ENCODE peak calls at places on chromosomes 1 and 21, in seven cellular contexts. R, F, Q, M, E, H and K are unnamed samples.

GRCh38 chr1:61518670-61519400 is 206.1 kb downstream of the TM2D1 start:
- DNase-seq in R (no peak), F (no peak), Q (no peak), M (no peak), E (no peak), H (no peak), K (no peak)

GRCh38 chr1:41533016-41533730 is 48.7 kb upstream of the EDN2 start:
- DNase-seq in R (no peak), F (no peak), Q (peak), M (peak), E (peak), H (no peak), K (no peak)

GRCh38 chr21:33412832-33413519 is 9.8 kb downstream of the IFNGR2 start:
- DNase-seq in R (no peak), F (no peak), Q (no peak), M (peak), E (peak), H (no peak), K (no peak)

GRCh38 chr1:40620586-40620985 is 44.9 kb downstream of the RIMS3 start:
- DNase-seq in R (no peak), F (no peak), Q (no peak), M (no peak), E (no peak), H (no peak), K (no peak)

GRCh38 chr1:201084171-201084766 is 28.0 kb downstream of the CACNA1S start:
- DNase-seq in R (no peak), F (no peak), Q (no peak), M (no peak), E (no peak), H (no peak), K (no peak)

GRCh38 chr1:119007343-119007671 is 19.2 kb upstream of the TBX15 start:
- DNase-seq in R (no peak), F (no peak), Q (no peak), M (no peak), E (no peak), H (no peak), K (no peak)

GRCh38 chr1:207004931-207005830 is 27.4 kb downstream of the C1orf116 start:
- DNase-seq in R (peak), F (peak), Q (peak), M (peak), E (peak), H (peak), K (no peak)

GRCh38 chr21:39258207-39258606 is 55.2 kb downstream of the BRWD1 start:
- DNase-seq in R (no peak), F (no peak), Q (no peak), M (no peak), E (no peak), H (no peak), K (no peak)

GRCh38 chr1:234361102-234361603 is 12.1 kb upstream of the COA6 start:
- DNase-seq in R (no peak), F (no peak), Q (no peak), M (no peak), E (no peak), H (no peak), K (no peak)

GRCh38 chr1:5967351-5968160 is 24.7 kb downstream of the NPHP4 start:
- DNase-seq in R (no peak), F (no peak), Q (no peak), M (no peak), E (no peak), H (no peak), K (no peak)

GRCh38 chr1:192474080-192474683 is 101.4 kb upstream of the RGS1 start:
- DNase-seq in R (no peak), F (peak), Q (no peak), M (no peak), E (no peak), H (no peak), K (no peak)

GRCh38 chr1:20308569-20308968 is 17.9 kb downstream of the VWA5B1 start:
- DNase-seq in R (no peak), F (no peak), Q (no peak), M (no peak), E (no peak), H (peak), K (no peak)

GRCh38 chr1:202133016-202133415 is 10.3 kb downstream of the GPR37L1 start:
- DNase-seq in R (peak), F (no peak), Q (no peak), M (no peak), E (no peak), H (peak), K (no peak)

GRCh38 chr1:47527653-47528272 is 89.9 kb downstream of the FOXD2 start:
- DNase-seq in R (peak), F (no peak), Q (no peak), M (peak), E (peak), H (no peak), K (no peak)

GRCh38 chr1:184048841-184049240 is 2.7 kb upstream of the TSEN15 start:
- DNase-seq in R (no peak), F (no peak), Q (no peak), M (no peak), E (no peak), H (no peak), K (no peak)

GRCh38 chr1:200029035-200029623 is 1.6 kb downstream of the NR5A2 start:
- DNase-seq in R (no peak), F (peak), Q (no peak), M (peak), E (peak), H (peak), K (no peak)

GRCh38 chr1:84632975-84633427 is 57.3 kb downstream of the SSX2IP start:
- DNase-seq in R (no peak), F (peak), Q (no peak), M (peak), E (no peak), H (no peak), K (no peak)

GRCh38 chr1:238951809-238952208 is 434.6 kb upstream of the CHRM3 start:
- DNase-seq in R (no peak), F (peak), Q (no peak), M (no peak), E (no peak), H (peak), K (no peak)

GRCh38 chr1:22709891-22710687 is 550 bp upstream of the EPHB2 start:
- DNase-seq in R (no peak), F (peak), Q (peak), M (peak), E (peak), H (peak), K (no peak)

GRCh38 chr1:1141911-1142250 is 26.0 kb upstream of the C1orf159 start:
- DNase-seq in R (no peak), F (no peak), Q (no peak), M (no peak), E (no peak), H (no peak), K (no peak)

GRCh38 chr1:3481046-3481445 is 26.6 kb downstream of the ARHGEF16 start:
- DNase-seq in R (no peak), F (no peak), Q (no peak), M (no peak), E (no peak), H (no peak), K (no peak)

GRCh38 chr21:46441961-46442498 is 16.7 kb upstream of the DIP2A start:
- DNase-seq in R (no peak), F (no peak), Q (peak), M (no peak), E (no peak), H (no peak), K (no peak)

GRCh38 chr1:8590696-8591351 is 226.6 kb downstream of the RERE start:
- DNase-seq in R (no peak), F (no peak), Q (no peak), M (no peak), E (no peak), H (no peak), K (no peak)

GRCh38 chr1:199273837-199274379 is 635.1 kb downstream of the PTPRC start:
- DNase-seq in R (no peak), F (peak), Q (no peak), M (no peak), E (no peak), H (peak), K (no peak)

GRCh38 chr1:180611016-180611930 is 20.5 kb upstream of the XPR1 start:
- DNase-seq in R (peak), F (peak), Q (no peak), M (no peak), E (no peak), H (no peak), K (no peak)

GRCh38 chr1:225514671-225515081 is 86.8 kb upstream of the LBR start:
- DNase-seq in R (no peak), F (no peak), Q (no peak), M (no peak), E (no peak), H (no peak), K (no peak)

GRCh38 chr1:66490817-66491216 is 43.1 kb upstream of the SGIP1 start:
- DNase-seq in R (no peak), F (peak), Q (no peak), M (no peak), E (no peak), H (no peak), K (no peak)

GRCh38 chr1:22289251-22289995 is 146.5 kb upstream of the WNT4 start:
- DNase-seq in R (peak), F (no peak), Q (no peak), M (peak), E (no peak), H (no peak), K (no peak)

GRCh38 chr1:9689971-9690381 is 38.4 kb downstream of the PIK3CD start:
- DNase-seq in R (no peak), F (no peak), Q (peak), M (peak), E (peak), H (peak), K (no peak)

GRCh38 chr1:16677552-16678423 is 11.0 kb upstream of the RNU1-3 start:
- DNase-seq in R (no peak), F (peak), Q (peak), M (no peak), E (no peak), H (no peak), K (peak)

GRCh38 chr1:107609808-107610207 is 355.2 kb downstream of the VAV3 start:
- DNase-seq in R (no peak), F (no peak), Q (no peak), M (no peak), E (no peak), H (no peak), K (no peak)

GRCh38 chr1:163561570-163562295 is 240.0 kb downstream of the NUF2 start:
- DNase-seq in R (no peak), F (no peak), Q (no peak), M (no peak), E (no peak), H (peak), K (no peak)

GRCh38 chr1:96374076-96374762 is 347.4 kb upstream of the PTBP2 start:
- DNase-seq in R (no peak), F (peak), Q (no peak), M (no peak), E (no peak), H (no peak), K (no peak)

GRCh38 chr21:24255591-24255990 is 1351.7 kb downstream of the MRPL39 start:
- DNase-seq in R (no peak), F (no peak), Q (no peak), M (no peak), E (no peak), H (no peak), K (no peak)

GRCh38 chr1:24793762-24794161 is 48.5 kb downstream of the CLIC4 start:
- DNase-seq in R (no peak), F (peak), Q (no peak), M (no peak), E (no peak), H (no peak), K (peak)

GRCh38 chr1:164611754-164612642 is 53.0 kb downstream of the PBX1 start:
- DNase-seq in R (peak), F (peak), Q (no peak), M (peak), E (no peak), H (no peak), K (no peak)

GRCh38 chr1:62395291-62395690 is 41.6 kb upstream of the USP1 start:
- DNase-seq in R (no peak), F (no peak), Q (no peak), M (no peak), E (no peak), H (no peak), K (no peak)

GRCh38 chr1:111200802-111201161 is 336 bp upstream of the DENND2D start:
- DNase-seq in R (no peak), F (no peak), Q (no peak), M (no peak), E (no peak), H (no peak), K (no peak)
- H3K4me3 ChIP-seq in R (peak), F (no peak), Q (peak), M (peak), E (no peak), H (no peak), K (no peak)

GRCh38 chr1:230104395-230105244 is 37.6 kb downstream of the GALNT2 start:
- DNase-seq in R (peak), F (peak), Q (peak), M (peak), E (peak), H (no peak), K (peak)

GRCh38 chr1:230102472-230102871 is 35.4 kb downstream of the GALNT2 start:
- DNase-seq in R (no peak), F (no peak), Q (no peak), M (no peak), E (no peak), H (no peak), K (no peak)

GRCh38 chr1:230102046-230102445 is 35.0 kb downstream of the GALNT2 start:
- DNase-seq in R (no peak), F (no peak), Q (no peak), M (no peak), E (no peak), H (no peak), K (no peak)

GRCh38 chr1:230105245-230105753 is 38.3 kb downstream of the GALNT2 start:
- DNase-seq in R (no peak), F (no peak), Q (no peak), M (no peak), E (no peak), H (no peak), K (no peak)

DNA sequence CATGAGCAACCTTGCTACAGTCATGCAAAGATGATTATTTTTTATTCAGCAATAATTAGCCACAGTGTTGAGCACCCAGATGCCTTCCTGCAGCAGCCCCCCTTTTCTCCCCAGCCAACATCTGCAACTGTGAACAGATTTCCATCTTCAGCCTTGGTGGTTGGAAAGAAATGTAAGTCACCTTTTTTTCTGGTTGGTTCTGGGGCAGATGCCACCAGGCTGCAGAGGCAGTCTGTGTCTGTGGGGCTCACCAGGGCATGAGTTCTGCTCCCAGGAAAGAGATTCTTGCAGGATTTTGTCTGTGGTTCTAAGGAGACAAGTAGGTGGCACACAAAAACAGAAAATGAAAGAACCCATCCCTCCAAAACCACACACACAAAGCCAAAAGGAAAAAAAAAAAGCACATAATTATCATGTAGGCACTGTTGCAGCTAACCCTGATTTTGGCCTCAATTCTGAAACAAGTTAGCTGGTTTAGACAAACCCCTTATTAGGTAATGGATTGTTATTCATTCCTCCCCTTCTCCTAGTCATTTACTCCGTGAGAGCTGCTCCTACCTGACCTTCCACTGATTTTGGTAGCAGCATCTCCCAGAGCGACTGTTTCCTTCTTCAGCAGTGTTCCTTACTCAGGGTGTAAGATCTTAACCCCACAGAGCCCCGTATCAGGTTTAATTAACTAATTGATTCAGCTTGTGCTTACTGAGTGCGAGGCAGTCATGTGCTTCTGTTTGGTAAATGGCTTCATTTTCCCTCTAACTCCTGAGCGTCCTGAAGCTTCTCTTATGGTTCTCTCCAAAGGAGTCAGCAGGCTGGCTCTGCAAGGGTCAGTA is 36.5 kb downstream of the GALNT2 start:
- DNase-seq in R (no peak), F (peak), Q (no peak), M (no peak), E (no peak), H (no peak), K (no peak)
- TF ChIP-seq CTCF in R (no peak), F (no peak), Q (no peak), M (no peak), E (no peak), H (no peak), K (no peak)

GRCh38 chr1:186292875-186293274 is 82.2 kb downstream of the TPR start:
- DNase-seq in R (no peak), F (no peak), Q (no peak), M (no peak), E (no peak), H (no peak), K (no peak)

GRCh38 chr1:186298851-186299250 is 76.2 kb downstream of the TPR start:
- DNase-seq in R (no peak), F (no peak), Q (no peak), M (no peak), E (no peak), H (no peak), K (no peak)

GRCh38 chr1:186295980-186296379 is 79.1 kb downstream of the TPR start:
- DNase-seq in R (no peak), F (peak), Q (no peak), M (no peak), E (no peak), H (no peak), K (no peak)

GRCh38 chr1:186301448-186301847 is 73.6 kb downstream of the TPR start:
- DNase-seq in R (no peak), F (no peak), Q (no peak), M (no peak), E (no peak), H (no peak), K (no peak)

GRCh38 chr1:186297439-186297838 is 77.6 kb downstream of the TPR start:
- DNase-seq in R (no peak), F (no peak), Q (no peak), M (no peak), E (no peak), H (no peak), K (no peak)
- H3K4me3 ChIP-seq in R (no peak), F (no peak), Q (no peak), M (no peak), E (peak), H (no peak), K (no peak)

GRCh38 chr1:186498695-186499389 is 37.9 kb upstream of the PDC start:
- DNase-seq in R (no peak), F (peak), Q (no peak), M (no peak), E (no peak), H (no peak), K (no peak)
- TF ChIP-seq CTCF in R (no peak), F (no peak), Q (no peak), M (no peak), E (no peak), H (no peak), K (no peak)

DNA sequence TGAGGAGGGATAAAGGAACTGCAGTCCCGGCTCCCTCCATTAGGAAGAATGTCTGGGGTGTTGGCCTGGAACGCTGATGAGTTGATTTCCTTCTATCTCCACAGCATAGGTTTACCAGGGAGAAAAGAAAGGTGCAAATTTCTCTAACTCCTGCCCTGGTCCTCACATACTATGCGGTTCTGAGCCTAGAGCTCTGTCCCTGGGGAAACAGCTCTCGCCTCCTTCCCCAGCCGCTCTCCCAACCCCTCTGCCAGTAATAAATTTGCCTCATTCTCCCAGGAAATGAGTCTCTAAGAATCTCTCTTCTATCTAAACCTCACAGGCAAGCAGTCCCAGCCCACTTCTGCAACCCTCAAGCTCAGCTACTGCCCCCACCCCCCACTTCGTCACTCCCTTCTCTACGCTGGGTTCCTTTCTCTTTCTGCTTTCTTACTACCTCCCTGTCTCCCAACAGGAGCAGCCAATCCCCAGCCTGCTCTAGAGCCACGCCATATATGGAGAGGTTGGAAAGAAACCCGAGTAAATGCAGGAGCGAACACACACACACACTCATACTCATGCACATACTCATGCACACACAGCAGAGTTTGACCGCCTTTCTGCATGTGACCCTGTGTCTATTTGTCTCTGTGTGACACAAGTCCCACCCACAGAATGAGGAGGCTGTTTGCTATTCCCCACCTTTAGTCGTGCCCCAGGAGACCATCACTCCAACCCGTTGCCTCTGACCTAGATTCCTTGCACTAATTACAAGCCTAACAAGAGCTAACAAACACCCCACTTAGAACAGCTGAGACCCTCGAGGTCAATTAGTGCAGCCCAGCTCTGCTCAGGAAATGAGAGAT is 13.4 kb downstream of the PLEKHO1 start:
- DNase-seq in R (peak), F (peak), Q (peak), M (peak), E (peak), H (peak), K (peak)
- H3K4me3 ChIP-seq in R (peak), F (peak), Q (peak), M (peak), E (no peak), H (no peak), K (peak)

GRCh38 chr1:77953907-77954306 is 25.0 kb downstream of the FUBP1 start:
- DNase-seq in R (no peak), F (no peak), Q (no peak), M (no peak), E (no peak), H (no peak), K (no peak)

GRCh38 chr1:77950873-77951272 is 28.0 kb downstream of the FUBP1 start:
- DNase-seq in R (no peak), F (no peak), Q (no peak), M (no peak), E (no peak), H (no peak), K (no peak)

GRCh38 chr1:77951328-77951727 is 27.5 kb downstream of the FUBP1 start:
- DNase-seq in R (no peak), F (no peak), Q (no peak), M (no peak), E (no peak), H (no peak), K (no peak)

GRCh38 chr1:77945345-77945744 is 33.5 kb downstream of the FUBP1 start:
- DNase-seq in R (no peak), F (no peak), Q (no peak), M (no peak), E (no peak), H (no peak), K (no peak)

GRCh38 chr1:77948841-77949424 is 29.9 kb downstream of the FUBP1 start:
- DNase-seq in R (no peak), F (peak), Q (no peak), M (no peak), E (no peak), H (peak), K (no peak)
- TF ChIP-seq CTCF in R (no peak), F (peak), Q (no peak), M (no peak), E (peak), H (peak), K (peak)

DNA sequence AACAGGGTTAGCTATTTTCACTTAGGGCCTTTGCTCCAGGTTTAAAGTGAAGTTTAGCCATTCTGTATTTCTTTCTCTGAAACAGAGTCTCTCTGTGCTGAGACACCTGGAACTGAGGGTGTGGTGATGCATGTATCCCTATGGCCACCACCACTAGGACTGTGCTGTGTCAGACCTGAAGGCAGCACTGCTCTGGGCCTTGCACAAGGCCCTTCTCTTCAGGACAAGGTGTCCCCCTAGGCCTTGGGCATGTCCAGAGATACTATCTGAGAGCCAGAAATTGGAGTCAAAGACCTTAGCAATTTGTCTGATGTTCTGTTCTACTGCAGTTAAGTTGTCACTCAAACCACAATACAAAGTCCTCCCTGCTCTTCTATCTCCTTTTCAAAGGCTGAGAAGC is 1649.2 kb downstream of the AMY1C start:
- DNase-seq in R (no peak), F (no peak), Q (no peak), M (no peak), E (no peak), H (no peak), K (no peak)
- H3K4me3 ChIP-seq in R (no peak), F (no peak), Q (no peak), M (no peak), E (no peak), H (no peak), K (no peak)